ENCODE peak calls at places on chromosomes 16 and 17, in ten cellular contexts. One of them, this sample, is unnamed.

GRCh38 chr17:30970757-30971567 is at the start of gene RNF135:
- DNase-seq in SHP77: no peak
- DNase-seq in epithelial cell of esophagus: peak; percentile 89
- DNase-seq in neural crest cell: peak; percentile 63
- DNase-seq in fibroblast of pulmonary artery: peak; percentile 88
- DNase-seq in AG10803: peak; percentile 88
- DNase-seq in activated T-helper 1 cell treated with anti-CD3 and anti-CD28 coated beads, Interleukin-2, amount 50 U/mL, for 16 hours: peak; percentile 30
- DNase-seq in stimulated activated CD4-positive, alpha-beta T cell treated with anti-CD3 and anti-CD28 coated beads, Interleukin-1b, Interleukin-23, amount 100 ng/mL, for 1 hour: peak; percentile 3
- DNase-seq in stimulated activated CD8-positive, alpha-beta memory T cell treated with anti-CD3 and anti-CD28 coated beads, Interleukin-7, amount 100 ng/mL, for 4 hours: peak; percentile 56
- DNase-seq in amygdala: peak; percentile 48
- DNase-seq in this sample: peak; percentile 86

GRCh38 chr17:55903028-55903690 is 152.3 kb downstream of the PCTP start:
- DNase-seq in neural crest cell: no peak
- DNase-seq in stimulated activated CD8-positive, alpha-beta memory T cell treated with anti-CD3 and anti-CD28 coated beads, Interleukin-7, amount 100 ng/mL, for 4 hours: no peak
- DNase-seq in activated T-helper 1 cell treated with anti-CD3 and anti-CD28 coated beads, Interleukin-2, amount 50 U/mL, for 16 hours: no peak
- DNase-seq in SHP77: no peak
- DNase-seq in fibroblast of pulmonary artery: no peak
- DNase-seq in epithelial cell of esophagus: no peak
- DNase-seq in stimulated activated CD4-positive, alpha-beta T cell treated with anti-CD3 and anti-CD28 coated beads, Interleukin-1b, Interleukin-23, amount 100 ng/mL, for 1 hour: no peak
- DNase-seq in amygdala: no peak
- DNase-seq in AG10803: no peak
- DNase-seq in this sample: no peak

GRCh38 chr17:27766438-27766837 is 33.9 kb downstream of the NOS2 start:
- DNase-seq in epithelial cell of esophagus: no peak
- DNase-seq in SHP77: no peak
- DNase-seq in activated T-helper 1 cell treated with anti-CD3 and anti-CD28 coated beads, Interleukin-2, amount 50 U/mL, for 16 hours: no peak
- DNase-seq in fibroblast of pulmonary artery: no peak
- DNase-seq in amygdala: no peak
- DNase-seq in neural crest cell: no peak
- DNase-seq in AG10803: no peak
- DNase-seq in stimulated activated CD4-positive, alpha-beta T cell treated with anti-CD3 and anti-CD28 coated beads, Interleukin-1b, Interleukin-23, amount 100 ng/mL, for 1 hour: no peak
- DNase-seq in stimulated activated CD8-positive, alpha-beta memory T cell treated with anti-CD3 and anti-CD28 coated beads, Interleukin-7, amount 100 ng/mL, for 4 hours: no peak
- DNase-seq in this sample: no peak

GRCh38 chr17:61806081-61806828 is 57.1 kb downstream of the BRIP1 start:
- DNase-seq in SHP77: no peak
- DNase-seq in activated T-helper 1 cell treated with anti-CD3 and anti-CD28 coated beads, Interleukin-2, amount 50 U/mL, for 16 hours: no peak
- DNase-seq in stimulated activated CD4-positive, alpha-beta T cell treated with anti-CD3 and anti-CD28 coated beads, Interleukin-1b, Interleukin-23, amount 100 ng/mL, for 1 hour: no peak
- DNase-seq in epithelial cell of esophagus: no peak
- DNase-seq in AG10803: no peak
- DNase-seq in stimulated activated CD8-positive, alpha-beta memory T cell treated with anti-CD3 and anti-CD28 coated beads, Interleukin-7, amount 100 ng/mL, for 4 hours: no peak
- DNase-seq in amygdala: no peak
- DNase-seq in neural crest cell: no peak
- DNase-seq in fibroblast of pulmonary artery: no peak
- DNase-seq in this sample: no peak

GRCh38 chr17:75344664-75345063 is 55.4 kb upstream of the SLC25A19 start:
- DNase-seq in SHP77: no peak
- DNase-seq in stimulated activated CD8-positive, alpha-beta memory T cell treated with anti-CD3 and anti-CD28 coated beads, Interleukin-7, amount 100 ng/mL, for 4 hours: peak; percentile 52
- DNase-seq in AG10803: no peak
- DNase-seq in stimulated activated CD4-positive, alpha-beta T cell treated with anti-CD3 and anti-CD28 coated beads, Interleukin-1b, Interleukin-23, amount 100 ng/mL, for 1 hour: no peak
- DNase-seq in amygdala: no peak
- DNase-seq in activated T-helper 1 cell treated with anti-CD3 and anti-CD28 coated beads, Interleukin-2, amount 50 U/mL, for 16 hours: peak; percentile 23
- DNase-seq in fibroblast of pulmonary artery: no peak
- DNase-seq in epithelial cell of esophagus: no peak
- DNase-seq in neural crest cell: no peak
- DNase-seq in this sample: no peak

GRCh38 chr16:84739349-84740124 is 39.7 kb downstream of the USP10 start:
- DNase-seq in fibroblast of pulmonary artery: peak; percentile 81
- DNase-seq in activated T-helper 1 cell treated with anti-CD3 and anti-CD28 coated beads, Interleukin-2, amount 50 U/mL, for 16 hours: no peak
- DNase-seq in stimulated activated CD8-positive, alpha-beta memory T cell treated with anti-CD3 and anti-CD28 coated beads, Interleukin-7, amount 100 ng/mL, for 4 hours: no peak
- DNase-seq in neural crest cell: no peak
- DNase-seq in AG10803: peak; percentile 91
- DNase-seq in epithelial cell of esophagus: peak; percentile 86
- DNase-seq in SHP77: no peak
- DNase-seq in amygdala: no peak
- DNase-seq in stimulated activated CD4-positive, alpha-beta T cell treated with anti-CD3 and anti-CD28 coated beads, Interleukin-1b, Interleukin-23, amount 100 ng/mL, for 1 hour: no peak
- DNase-seq in this sample: no peak

GRCh38 chr16:82460761-82461160 is 166.0 kb upstream of the CDH13 start:
- DNase-seq in amygdala: no peak
- DNase-seq in neural crest cell: no peak
- DNase-seq in SHP77: no peak
- DNase-seq in AG10803: no peak
- DNase-seq in fibroblast of pulmonary artery: no peak
- DNase-seq in stimulated activated CD8-positive, alpha-beta memory T cell treated with anti-CD3 and anti-CD28 coated beads, Interleukin-7, amount 100 ng/mL, for 4 hours: no peak
- DNase-seq in epithelial cell of esophagus: no peak
- DNase-seq in activated T-helper 1 cell treated with anti-CD3 and anti-CD28 coated beads, Interleukin-2, amount 50 U/mL, for 16 hours: no peak
- DNase-seq in stimulated activated CD4-positive, alpha-beta T cell treated with anti-CD3 and anti-CD28 coated beads, Interleukin-1b, Interleukin-23, amount 100 ng/mL, for 1 hour: no peak
- DNase-seq in this sample: no peak

GRCh38 chr16:85357924-85358505 is 245.7 kb upstream of the CIBAR2 start:
- DNase-seq in stimulated activated CD4-positive, alpha-beta T cell treated with anti-CD3 and anti-CD28 coated beads, Interleukin-1b, Interleukin-23, amount 100 ng/mL, for 1 hour: no peak
- DNase-seq in activated T-helper 1 cell treated with anti-CD3 and anti-CD28 coated beads, Interleukin-2, amount 50 U/mL, for 16 hours: no peak
- DNase-seq in SHP77: no peak
- DNase-seq in AG10803: no peak
- DNase-seq in fibroblast of pulmonary artery: no peak
- DNase-seq in neural crest cell: no peak
- DNase-seq in amygdala: no peak
- DNase-seq in epithelial cell of esophagus: no peak
- DNase-seq in stimulated activated CD8-positive, alpha-beta memory T cell treated with anti-CD3 and anti-CD28 coated beads, Interleukin-7, amount 100 ng/mL, for 4 hours: no peak
- DNase-seq in this sample: no peak

GRCh38 chr17:38897176-38897575 is 27.3 kb downstream of the LASP1 start:
- DNase-seq in fibroblast of pulmonary artery: peak; percentile 25
- DNase-seq in stimulated activated CD8-positive, alpha-beta memory T cell treated with anti-CD3 and anti-CD28 coated beads, Interleukin-7, amount 100 ng/mL, for 4 hours: no peak
- DNase-seq in SHP77: no peak
- DNase-seq in AG10803: no peak
- DNase-seq in activated T-helper 1 cell treated with anti-CD3 and anti-CD28 coated beads, Interleukin-2, amount 50 U/mL, for 16 hours: no peak
- DNase-seq in epithelial cell of esophagus: no peak
- DNase-seq in neural crest cell: no peak
- DNase-seq in stimulated activated CD4-positive, alpha-beta T cell treated with anti-CD3 and anti-CD28 coated beads, Interleukin-1b, Interleukin-23, amount 100 ng/mL, for 1 hour: no peak
- DNase-seq in amygdala: no peak
- DNase-seq in this sample: no peak

GRCh38 chr17:54903375-54903774 is 2.7 kb downstream of the TOM1L1 start:
- DNase-seq in stimulated activated CD8-positive, alpha-beta memory T cell treated with anti-CD3 and anti-CD28 coated beads, Interleukin-7, amount 100 ng/mL, for 4 hours: no peak
- DNase-seq in epithelial cell of esophagus: no peak
- DNase-seq in activated T-helper 1 cell treated with anti-CD3 and anti-CD28 coated beads, Interleukin-2, amount 50 U/mL, for 16 hours: no peak
- DNase-seq in AG10803: peak; percentile 60
- DNase-seq in neural crest cell: no peak
- DNase-seq in stimulated activated CD4-positive, alpha-beta T cell treated with anti-CD3 and anti-CD28 coated beads, Interleukin-1b, Interleukin-23, amount 100 ng/mL, for 1 hour: no peak
- DNase-seq in fibroblast of pulmonary artery: no peak
- DNase-seq in SHP77: no peak
- DNase-seq in amygdala: no peak
- DNase-seq in this sample: no peak